ENCODE peak calls at places on chromosomes 3 and 15, in six cellular contexts. R, A, H, Q, S and E are unnamed samples.

GRCh38 chr3:52528596-52529375 is 4.9 kb downstream of the NT5DC2 start:
- DNase-seq in S (no peak), Q (peak; percentile 44), R (peak; percentile 15), H (no peak), A (no peak), E (no peak)

GRCh38 chr15:57861805-57862586 is 155.5 kb downstream of the POLR2M start:
- DNase-seq in R (no peak), H (no peak), S (peak; percentile 64), Q (no peak), A (no peak), E (no peak)

GRCh38 chr3:106957021-106957420 is 420.2 kb upstream of the CCDC54 start:
- DNase-seq in H (no peak), R (no peak), A (no peak), Q (no peak), S (peak; percentile 89), E (no peak)

GRCh38 chr15:25542648-25543047 is 103.8 kb upstream of the UBE3A start:
- DNase-seq in A (no peak), S (no peak), R (no peak), H (no peak), Q (no peak), E (no peak)

GRCh38 chr3:37141676-37142075 is 32.7 kb downstream of the LRRFIP2 start:
- DNase-seq in R (no peak), S (no peak), H (no peak), Q (no peak), A (no peak), E (no peak)

GRCh38 chr15:61871926-61872522 is 188.2 kb downstream of the VPS13C start:
- DNase-seq in H (peak; percentile 12), R (no peak), A (no peak), Q (no peak), S (peak; percentile 20), E (no peak)

GRCh38 chr3:36734742-36735141 is 29.6 kb downstream of the DCLK3 start:
- DNase-seq in H (no peak), Q (no peak), S (no peak), R (no peak), A (no peak), E (no peak)

GRCh38 chr15:63626955-63627354 is 29.8 kb downstream of the FBXL22 start:
- DNase-seq in A (no peak), Q (no peak), R (no peak), H (no peak), S (no peak), E (no peak)

GRCh38 chr3:52831500-52832301 is 1.2 kb upstream of the ITIH4 start:
- DNase-seq in R (peak; percentile 68), H (peak; percentile 68), Q (no peak), A (peak; percentile 94), S (peak; percentile 76), E (peak; percentile 29)

GRCh38 chr3:154228561-154229216 is 95.6 kb downstream of the DHX36 start:
- DNase-seq in Q (no peak), A (no peak), H (no peak), R (no peak), S (peak; percentile 51), E (no peak)

GRCh38 chr3:57079221-57079831 is 18.9 kb downstream of the SPATA12 start:
- DNase-seq in A (no peak), S (no peak), R (peak; percentile 43), H (no peak), Q (peak; percentile 75), E (peak; percentile 62)

GRCh38 chr3:96319176-96319575 is 495.2 kb upstream of the EPHA6 start:
- DNase-seq in R (no peak), A (no peak), S (no peak), Q (no peak), H (no peak), E (no peak)

GRCh38 chr15:100807028-100807427 is 72.6 kb upstream of the ALDH1A3 start:
- DNase-seq in A (no peak), S (no peak), Q (no peak), H (no peak), R (no peak), E (no peak)

GRCh38 chr15:40441736-40442531 is 1.2 kb downstream of the BAHD1 start:
- DNase-seq in A (no peak), R (peak; percentile 41), S (no peak), Q (peak; percentile 65), H (no peak), E (peak; percentile 25)
- H3K27ac ChIP-seq in A (peak overlapping the region; percentile 60), R (peak overlapping the region; percentile 3), S (no peak overlapping the region), Q (peak overlapping the region; percentile 4), H (peak overlapping the region; percentile 71), E (peak overlapping the region; percentile 66)

GRCh38 chr3:27302891-27303290 is 66.3 kb downstream of the NEK10 start:
- DNase-seq in A (no peak), R (no peak), S (no peak), Q (no peak), H (no peak), E (no peak)

GRCh38 chr3:27312044-27312668 is 57.0 kb downstream of the NEK10 start:
- DNase-seq in A (no peak), H (peak; percentile 75), R (no peak), Q (no peak), S (peak; percentile 79), E (no peak)

GRCh38 chr3:27310693-27311092 is 58.5 kb downstream of the NEK10 start:
- DNase-seq in R (no peak), A (no peak), S (no peak), Q (no peak), H (peak; percentile 13), E (no peak)

GRCh38 chr3:27311400-27311799 is 57.8 kb downstream of the NEK10 start:
- DNase-seq in Q (no peak), H (peak; percentile 90), S (peak; percentile 96), A (no peak), R (no peak), E (no peak)

GRCh38 chr3:27307566-27307965 is 61.6 kb downstream of the NEK10 start:
- DNase-seq in S (no peak), H (no peak), Q (no peak), R (no peak), A (no peak), E (no peak)
- TF ChIP-seq POLR2A in S (no peak), H (no peak), Q (no peak), R (no peak), A (no peak), E (no peak)

DNA sequence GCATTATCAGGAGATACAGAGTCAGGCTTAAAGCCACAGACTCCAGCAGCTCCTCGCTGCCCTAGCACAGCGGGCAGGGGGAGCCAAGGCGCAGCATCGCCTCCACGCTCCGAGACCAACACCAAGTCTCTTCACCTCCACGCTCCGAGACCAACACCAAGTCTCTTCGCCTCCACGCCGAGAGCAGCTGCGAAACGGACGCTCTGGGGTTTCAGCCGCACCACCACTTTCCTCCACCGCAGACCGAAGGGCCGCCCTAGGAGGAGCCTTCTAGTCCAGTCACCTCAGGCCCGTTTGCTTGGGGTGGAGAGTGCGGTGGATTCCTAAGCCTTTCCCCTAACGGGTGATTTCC is 678 bp downstream of the DMXL2 start:
- DNase-seq in R (peak; percentile 56), Q (peak; percentile 55), H (peak; percentile 21), A (peak; percentile 68), S (peak; percentile 57), E (peak; percentile 50)
- TF ChIP-seq CTCF in R (no peak), Q (no peak), H (no peak), A (peak; percentile 35), S (peak; percentile 3), E (peak; percentile 12)

GRCh38 chr3:30518872-30519271 is 87.5 kb upstream of the TGFBR2 start:
- DNase-seq in H (no peak), R (no peak), A (no peak), Q (no peak), S (no peak), E (no peak)
- H3K27ac ChIP-seq in H (no peak overlapping the region), R (peak overlapping the region; percentile 65), A (no peak overlapping the region), Q (no peak overlapping the region), S (no peak overlapping the region), E (peak overlapping the region; percentile 50)

DNA sequence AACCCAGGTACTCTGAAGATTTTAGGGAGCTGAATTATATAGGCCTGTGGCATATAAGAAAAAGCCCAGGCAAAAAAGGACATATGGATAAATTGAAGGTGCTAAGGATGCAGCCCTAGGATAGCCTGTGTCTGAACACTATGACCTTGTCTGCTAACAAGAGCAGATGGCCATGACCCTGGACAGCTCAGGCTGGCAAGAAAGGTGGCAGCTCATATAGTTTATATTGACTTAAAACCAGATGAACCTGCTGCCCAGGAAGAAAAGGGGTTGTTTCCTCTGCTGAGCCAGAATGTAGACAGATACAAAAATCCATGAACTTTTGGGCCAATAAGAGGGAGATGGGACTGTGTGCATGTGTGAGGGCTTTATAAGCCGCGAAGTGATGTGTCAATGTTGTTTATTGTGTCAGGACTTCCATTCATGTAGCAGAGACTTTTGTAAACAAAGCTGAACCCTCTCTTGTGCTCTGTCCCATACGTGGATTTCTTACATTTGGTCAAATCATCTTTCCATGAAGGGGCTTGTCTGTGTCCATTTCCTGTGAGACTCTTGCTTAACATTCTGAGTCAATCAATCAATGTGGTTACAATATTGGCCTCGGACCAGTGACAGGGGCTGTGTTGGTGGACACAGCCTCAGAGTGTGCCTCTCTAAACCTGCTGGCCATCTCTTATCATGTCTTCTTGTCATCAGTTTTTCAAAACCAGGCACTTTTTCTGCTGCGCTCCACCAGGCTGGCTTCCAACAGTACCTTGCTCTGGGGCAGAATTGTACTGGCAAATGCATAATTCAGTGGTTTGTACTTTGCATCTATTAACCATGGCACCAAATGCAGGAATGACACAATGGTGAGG is 321.2 kb downstream of the WDR72 start:
- DNase-seq in S (no peak), R (no peak), H (no peak), A (no peak), Q (no peak), E (no peak)
- TF ChIP-seq POLR2A in S (no peak), R (no peak), H (no peak), A (no peak), Q (no peak), E (no peak)

GRCh38 chr3:124250053-124250452 is 258.1 kb upstream of the ROPN1 start:
- DNase-seq in A (no peak), R (no peak), Q (no peak), S (no peak), H (no peak), E (no peak)

GRCh38 chr3:124243253-124243859 is 251.4 kb upstream of the ROPN1 start:
- DNase-seq in H (no peak), R (no peak), Q (no peak), A (no peak), S (no peak), E (no peak)

GRCh38 chr3:124246366-124246765 is 254.4 kb upstream of the ROPN1 start:
- DNase-seq in R (no peak), H (no peak), S (peak; percentile 31), A (no peak), Q (no peak), E (no peak)

GRCh38 chr3:124248471-124249028 is 256.6 kb upstream of the ROPN1 start:
- DNase-seq in H (no peak), S (peak; percentile 91), A (peak; percentile 91), Q (no peak), R (peak; percentile 73), E (no peak)

DNA sequence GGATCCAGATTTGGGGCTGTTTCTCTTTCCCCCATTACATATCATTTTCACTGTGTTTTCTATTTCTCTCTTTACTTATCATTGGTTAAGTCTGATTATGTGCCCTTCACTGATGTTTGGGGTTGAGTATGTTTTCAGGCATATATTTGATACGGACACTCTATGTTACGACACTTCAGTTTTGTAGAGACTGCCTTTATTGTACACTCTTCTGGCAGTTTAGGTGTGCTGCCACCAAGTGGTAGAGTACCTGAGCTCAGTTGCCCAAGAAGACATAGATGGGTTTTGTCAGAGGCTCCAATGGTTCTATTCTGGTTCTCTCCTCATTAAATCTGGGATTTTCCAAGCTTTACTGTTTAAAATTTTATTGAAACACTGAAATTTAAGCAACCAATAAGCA is 255.0 kb upstream of the ROPN1 start:
- DNase-seq in S (peak; percentile 25), A (no peak), H (peak; percentile 12), Q (no peak), R (no peak), E (no peak)
- TF ChIP-seq CTCF in S (peak; percentile 25), A (peak; percentile 21), H (peak; percentile 75), Q (no peak), R (no peak), E (no peak)